ENCODE peak calls at places on chromosome 17, in nine cellular contexts. U, K, Z, W, N, J, H, Y and B are unnamed samples.

GRCh38 chr17:732788-733720 is 658 bp downstream of the TLCD3A start:
- DNase-seq in U (no peak), Z (no peak), J (peak; percentile 68), N (no peak), K (peak; percentile 11), H (peak; percentile 86), W (peak; percentile 7), Y (peak; percentile 48), B (peak; percentile 66)

GRCh38 chr17:69489303-69489702 is 74.8 kb downstream of the MAP2K6 start:
- DNase-seq in Z (no peak), J (no peak), W (no peak), U (no peak), H (no peak), N (no peak), K (no peak), Y (no peak), B (no peak)

GRCh38 chr17:34434065-34434464 is 71.0 kb upstream of the CCL1 start:
- DNase-seq in Z (no peak), U (no peak), J (no peak), Y (no peak), H (no peak), N (no peak), K (no peak), W (no peak), B (no peak)

GRCh38 chr17:9676742-9677387 is 31.5 kb downstream of the USP43 start:
- DNase-seq in Y (no peak), H (peak; percentile 46), J (no peak), N (no peak), Z (no peak), K (no peak), W (no peak), U (no peak), B (no peak)

GRCh38 chr17:76417499-76418143 is 33.2 kb downstream of the SPHK1 start:
- DNase-seq in W (no peak), H (no peak), J (no peak), Z (no peak), Y (no peak), K (no peak), N (no peak), U (no peak), B (no peak)

GRCh38 chr17:17042381-17042736 is at the start of gene MPRIP:
- DNase-seq in U (no peak), Z (no peak), H (no peak), Y (no peak), J (no peak), K (no peak), W (no peak), N (no peak), B (no peak)

GRCh38 chr17:49003557-49004511 is 6.6 kb downstream of the IGF2BP1 start:
- DNase-seq in K (no peak), Y (peak; percentile 67), U (no peak), W (no peak), H (peak; percentile 85), J (peak; percentile 79), Z (no peak), N (no peak), B (no peak)

GRCh38 chr17:27237890-27238289 is 56.0 kb upstream of the WSB1 start:
- DNase-seq in Z (no peak), K (no peak), U (no peak), N (no peak), Y (no peak), H (no peak), J (no peak), W (no peak), B (no peak)

GRCh38 chr17:27741361-27741861 is 58.9 kb downstream of the NOS2 start:
- DNase-seq in W (no peak), U (no peak), Z (no peak), H (peak; percentile 38), Y (no peak), K (no peak), N (no peak), J (no peak), B (no peak)

GRCh38 chr17:81582341-81582740 is 30.2 kb upstream of the FAAP100 start:
- DNase-seq in K (no peak), U (no peak), J (no peak), W (no peak), Z (no peak), N (no peak), Y (no peak), H (no peak), B (no peak)

GRCh38 chr17:9256361-9256943 is 235.1 kb downstream of the NTN1 start:
- DNase-seq in H (no peak), W (no peak), N (no peak), K (no peak), Y (no peak), Z (no peak), U (no peak), J (no peak), B (no peak)

GRCh38 chr17:73156166-73156840 is 8.5 kb upstream of the SSTR2 start:
- DNase-seq in Y (peak; percentile 83), K (peak; percentile 42), N (peak; percentile 22), Z (peak; percentile 33), W (peak; percentile 72), H (peak; percentile 96), U (peak; percentile 64), J (peak; percentile 84), B (peak; percentile 67)

GRCh38 chr17:7495906-7496434 is 11.8 kb downstream of the POLR2A start:
- DNase-seq in N (no peak), Y (no peak), J (no peak), W (no peak), K (no peak), H (no peak), Z (no peak), U (no peak), B (no peak)

GRCh38 chr17:79630120-79630519 is 19.3 kb upstream of the RBFOX3 start:
- DNase-seq in N (no peak), H (peak; percentile 34), U (no peak), W (no peak), J (no peak), Y (no peak), Z (no peak), K (no peak), B (no peak)

GRCh38 chr17:34307110-34307509 is 12.1 kb upstream of the CCL8 start:
- DNase-seq in U (no peak), J (no peak), N (no peak), W (no peak), K (no peak), Y (no peak), Z (no peak), H (no peak), B (no peak)

GRCh38 chr17:39239640-39240314 is 14.0 kb upstream of the STAC2 start:
- DNase-seq in W (peak; percentile 72), Z (peak; percentile 52), N (peak; percentile 44), J (peak; percentile 81), H (peak; percentile 98), U (no peak), Y (no peak), K (no peak), B (peak; percentile 82)

GRCh38 chr17:11608396-11608795 is 10.1 kb downstream of the DNAH9 start:
- DNase-seq in J (no peak), U (no peak), H (no peak), K (no peak), N (no peak), W (no peak), Y (no peak), Z (no peak), B (no peak)

GRCh38 chr17:20216853-20217252 is 207.7 kb downstream of the SPECC1 start:
- DNase-seq in H (no peak), K (no peak), U (no peak), Y (no peak), W (no peak), Z (no peak), N (no peak), J (peak; percentile 17), B (no peak)

GRCh38 chr17:78399693-78400144 is 21.3 kb downstream of the PGS1 start:
- DNase-seq in H (no peak), N (no peak), Y (no peak), U (no peak), W (no peak), J (no peak), Z (no peak), K (no peak), B (no peak)

GRCh38 chr17:57084802-57085447 is at the start of gene AKAP1:
- DNase-seq in Z (peak; percentile 89), H (peak; percentile 99), U (peak; percentile 99), N (peak; percentile 95), J (peak; percentile 99), W (peak; percentile 99), Y (peak; percentile 99), K (peak; percentile 90), B (peak; percentile 99)

GRCh38 chr17:64281962-64282752 is 19.1 kb upstream of the TEX2 start:
- DNase-seq in U (peak; percentile 57), K (peak; percentile 19), N (no peak), Z (peak; percentile 9), H (peak; percentile 85), Y (peak; percentile 60), J (peak; percentile 87), W (peak; percentile 71), B (no peak)